ENCODE peak calls at places on chromosomes 1 and 21, in ten cellular contexts. A, K, X, U, P, Q, I, W, Y and H are unnamed samples.

GRCh38 chr1:227086636-227087035 is 146.5 kb downstream of the COQ8A start:
- DNase-seq in K (no peak), U (no peak), Q (no peak), A (no peak), P (no peak), I (no peak), Y (no peak), W (no peak), X (no peak), H (no peak)

GRCh38 chr1:40955266-40955665 is 24.2 kb upstream of the CTPS1 start:
- DNase-seq in I (no peak), K (no peak), X (no peak), U (no peak), Q (no peak), W (no peak), Y (no peak), A (no peak), P (no peak), H (no peak)

GRCh38 chr1:225866061-225866844 is 15.9 kb downstream of the TMEM63A start:
- DNase-seq in A (no peak), Y (no peak), X (peak), K (no peak), P (peak), U (peak), I (peak), W (peak), Q (no peak), H (no peak)

GRCh38 chr21:35491114-35491513 is 442.0 kb upstream of the RUNX1 start:
- DNase-seq in P (no peak), I (no peak), W (no peak), Y (no peak), K (no peak), X (no peak), Q (no peak), U (no peak), A (no peak), H (no peak)

GRCh38 chr1:28913786-28914227 is 562 bp upstream of the EPB41 start:
- DNase-seq in I (no peak), U (no peak), P (no peak), K (no peak), X (no peak), Q (no peak), A (no peak), Y (no peak), W (no peak), H (no peak)

GRCh38 chr21:45525153-45525909 is 16.9 kb downstream of the SLC19A1 start:
- DNase-seq in Y (no peak), X (no peak), I (no peak), U (no peak), K (no peak), W (no peak), A (no peak), Q (no peak), P (no peak), H (no peak)

GRCh38 chr1:183804916-183805734 is at the start of gene RGL1:
- DNase-seq in X (peak), U (peak), Y (no peak), Q (peak), A (peak), K (peak), I (peak), P (peak), W (no peak), H (no peak)

GRCh38 chr1:3423245-3423829 is 31.1 kb upstream of the ARHGEF16 start:
- DNase-seq in P (no peak), K (no peak), A (no peak), W (no peak), U (no peak), I (no peak), Q (no peak), X (no peak), Y (no peak), H (no peak)

GRCh38 chr1:110581637-110582036 is 24.5 kb downstream of the KCNA2 start:
- DNase-seq in U (no peak), X (no peak), Y (no peak), K (no peak), I (no peak), P (no peak), Q (no peak), W (no peak), A (no peak), H (no peak)

GRCh38 chr1:218633238-218633948 is 288.3 kb downstream of the TGFB2 start:
- DNase-seq in K (no peak), W (no peak), U (no peak), I (no peak), Q (no peak), A (no peak), X (no peak), Y (no peak), P (peak), H (no peak)

GRCh38 chr1:108817016-108817415 is 39.9 kb downstream of the AKNAD1 start:
- DNase-seq in K (no peak), A (no peak), X (peak), W (no peak), Y (peak), Q (peak), P (peak), I (no peak), U (no peak), H (no peak)

GRCh38 chr1:164638506-164639202 is 79.7 kb downstream of the PBX1 start:
- DNase-seq in I (no peak), X (no peak), Q (no peak), U (no peak), P (no peak), W (no peak), A (no peak), Y (no peak), K (peak), H (no peak)

GRCh38 chr1:241637046-241637590 is 3.1 kb downstream of the CHML start:
- DNase-seq in Y (no peak), P (peak), W (no peak), A (no peak), K (no peak), I (no peak), X (no peak), Q (no peak), U (no peak), H (no peak)

GRCh38 chr1:55285849-55286248 is 70.7 kb upstream of the USP24 start:
- DNase-seq in K (no peak), Q (no peak), I (no peak), P (no peak), Y (no peak), A (peak), X (no peak), W (no peak), U (no peak), H (no peak)

GRCh38 chr21:44592446-44593365 is at the start of gene KRTAP10-6:
- DNase-seq in W (no peak), U (no peak), I (no peak), Y (no peak), A (no peak), P (no peak), K (no peak), X (no peak), Q (no peak), H (no peak)

GRCh38 chr1:26317612-26318337 is at the start of gene CD52:
- DNase-seq in A (no peak), Q (no peak), W (peak), K (no peak), U (peak), P (no peak), I (peak), Y (no peak), X (no peak), H (peak)

GRCh38 chr1:48109390-48110009 is 112.3 kb upstream of the TRABD2B start:
- DNase-seq in U (no peak), P (peak), K (peak), X (peak), W (no peak), Y (peak), I (no peak), Q (peak), A (peak), H (no peak)

GRCh38 chr1:56452027-56453011 is 127.0 kb downstream of the PLPP3 start:
- DNase-seq in P (no peak), Y (no peak), U (no peak), Q (no peak), A (no peak), I (no peak), W (no peak), K (no peak), X (no peak), H (no peak)

GRCh38 chr1:19734472-19734999 is 65.2 kb downstream of the TMCO4 start:
- DNase-seq in A (no peak), Q (peak), K (no peak), Y (no peak), P (peak), U (no peak), I (no peak), X (no peak), W (no peak), H (no peak)

GRCh38 chr21:42448683-42449082 is 45.0 kb downstream of the UBASH3A start:
- DNase-seq in X (no peak), P (no peak), Y (no peak), I (no peak), W (no peak), K (no peak), A (no peak), U (no peak), Q (no peak), H (no peak)

GRCh38 chr1:70922196-70922595 is 125.4 kb downstream of the PTGER3 start:
- DNase-seq in I (no peak), Y (no peak), K (no peak), X (no peak), U (no peak), W (no peak), A (no peak), P (no peak), Q (no peak), H (no peak)

GRCh38 chr1:178055779-178056471 is 38.0 kb upstream of the RASAL2 start:
- DNase-seq in Q (no peak), U (no peak), X (peak), K (no peak), P (peak), A (peak), I (no peak), Y (no peak), W (no peak), H (no peak)

GRCh38 chr1:61270107-61270506 is 187.7 kb downstream of the NFIA start:
- DNase-seq in X (no peak), Y (no peak), U (no peak), K (no peak), I (no peak), P (no peak), Q (no peak), W (no peak), A (no peak), H (no peak)

GRCh38 chr21:42258150-42258884 is 39.4 kb downstream of the ABCG1 start:
- DNase-seq in A (peak), U (peak), P (peak), X (peak), W (peak), I (peak), K (peak), Q (peak), Y (peak), H (peak)